ENCODE peak calls at places on chromosomes 6 and 20, in four cellular contexts. I is GM12878, L is HepG2, X is H1. F is an unnamed sample.

GRCh38 chr6:12467706-12468670 is 177.8 kb downstream of the EDN1 start:
- DNase-seq in I (no peak), L (no peak), X (no peak), F (no peak)

GRCh38 chr20:35311409-35311808 is 19.2 kb upstream of the FAM83C start:
- DNase-seq in I (no peak), L (no peak), X (no peak), F (no peak)

GRCh38 chr6:156866181-156866862 is 89.1 kb downstream of the ARID1B start:
- DNase-seq in I (no peak), L (no peak), X (no peak), F (no peak)

GRCh38 chr6:34260576-34261267 is 11.9 kb upstream of the SMIM29 start:
- DNase-seq in I (no peak), L (no peak), X (no peak), F (no peak)

GRCh38 chr20:17762873-17763557 is 63.2 kb downstream of the BANF2 start:
- DNase-seq in I (no peak), L (no peak), X (no peak), F (no peak)

GRCh38 chr6:42269553-42269952 is 51.9 kb upstream of the MRPS10 start:
- DNase-seq in I (peak; percentile 83), L (no peak), X (no peak), F (no peak)

GRCh38 chr20:63740070-63740500 is 509 bp downstream of the SLC2A4RG start:
- DNase-seq in I (no peak), L (no peak), X (no peak), F (no peak)

GRCh38 chr6:155495011-155495768 is 39.6 kb upstream of the NOX3 start:
- DNase-seq in I (no peak), L (peak; percentile 86), X (peak; percentile 53), F (no peak)

GRCh38 chr20:25009218-25010145 is 16.9 kb upstream of the APMAP start:
- DNase-seq in I (no peak), L (no peak), X (no peak), F (no peak)

GRCh38 chr6:115058414-115059211 is 715.8 kb upstream of the HS3ST5 start:
- DNase-seq in I (no peak), L (no peak), X (no peak), F (no peak)

GRCh38 chr6:54074591-54075195 is 36.5 kb upstream of the MLIP start:
- DNase-seq in I (no peak), L (no peak), X (no peak), F (no peak)

DNA sequence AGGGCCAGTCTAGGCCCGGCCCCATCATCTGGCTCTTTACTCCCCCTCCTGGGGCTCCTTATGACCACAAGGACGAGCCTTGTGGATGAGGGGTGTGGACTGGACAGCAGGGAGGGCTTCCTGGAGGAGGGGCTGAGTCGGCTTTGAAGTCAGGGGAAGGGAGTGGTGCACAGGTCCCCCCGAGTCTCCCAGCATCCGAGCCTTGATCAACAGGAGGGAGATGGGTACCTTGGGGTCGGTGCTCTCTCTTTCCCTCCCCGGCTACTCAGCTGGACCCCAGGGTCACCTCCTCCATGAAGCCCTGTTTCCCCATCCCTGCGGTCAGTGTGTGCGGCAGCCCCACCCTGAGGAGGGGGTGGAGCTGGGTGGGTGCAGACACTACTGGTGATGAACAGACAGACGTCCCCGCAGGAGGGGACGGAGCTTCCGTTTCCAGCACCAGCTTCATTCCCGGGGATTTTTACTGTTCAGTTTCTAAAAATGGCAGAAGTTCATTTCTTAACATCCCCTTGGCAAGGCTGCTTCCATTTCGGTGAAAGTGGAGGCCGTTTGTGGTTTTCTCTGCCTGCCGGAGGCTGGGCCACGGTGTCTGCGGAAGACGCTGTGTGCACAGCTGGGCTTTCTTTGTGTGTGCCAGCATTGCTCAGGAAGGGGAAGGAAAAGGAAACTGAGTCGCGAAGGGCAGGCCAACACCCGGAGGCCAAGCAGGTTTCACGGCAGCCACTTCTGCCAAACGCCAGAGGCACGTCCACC is 19.6 kb downstream of the NTSR1 start:
- DNase-seq in I (no peak), L (no peak), X (no peak), F (no peak)
- TF ChIP-seq YY1 in I (no peak), L (no peak), X (no peak), F (no peak)

GRCh38 chr6:37433657-37434271 is 743 bp downstream of the CMTR1 start:
- DNase-seq in I (peak; percentile 31), L (peak; percentile 16), X (no peak), F (no peak)

GRCh38 chr6:37432590-37432915 is 468 bp upstream of the CMTR1 start:
- DNase-seq in I (no peak), L (no peak), X (no peak), F (no peak)

GRCh38 chr6:37432916-37433656 is at the start of gene CMTR1:
- DNase-seq in I (peak; percentile 83), L (peak; percentile 85), X (peak; percentile 59), F (peak; percentile 76)

GRCh38 chr6:37435816-37436215 is 2.8 kb downstream of the CMTR1 start:
- DNase-seq in I (no peak), L (no peak), X (no peak), F (no peak)

DNA sequence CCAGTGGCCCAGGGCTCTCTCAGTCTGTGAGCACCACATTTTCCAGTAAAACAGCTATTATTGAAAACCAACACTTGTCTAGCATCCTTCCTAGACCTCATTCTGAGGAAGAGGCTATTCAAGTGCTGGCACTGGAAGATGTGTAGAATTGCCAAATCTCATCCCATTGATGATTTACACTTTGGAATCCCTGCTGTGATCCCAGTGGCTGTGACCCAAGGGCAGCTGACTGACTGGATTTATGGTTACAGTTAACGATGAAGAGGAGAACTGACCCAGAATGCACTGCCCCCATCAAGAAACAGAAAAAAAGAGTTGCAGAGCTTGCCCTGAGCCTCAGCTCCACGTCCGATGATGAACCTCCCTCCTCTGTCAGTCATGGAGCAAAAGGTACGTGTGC is 2.4 kb downstream of the CMTR1 start:
- DNase-seq in I (no peak), L (no peak), X (no peak), F (no peak)
- H3K36me3 ChIP-seq in I (peaks cover 2% of the 10 kb centered on the region), L (peaks cover 10% of the 10 kb centered on the region), X (peaks cover 8% of the 10 kb centered on the region), F (peaks cover 31% of the 10 kb centered on the region)

DNA sequence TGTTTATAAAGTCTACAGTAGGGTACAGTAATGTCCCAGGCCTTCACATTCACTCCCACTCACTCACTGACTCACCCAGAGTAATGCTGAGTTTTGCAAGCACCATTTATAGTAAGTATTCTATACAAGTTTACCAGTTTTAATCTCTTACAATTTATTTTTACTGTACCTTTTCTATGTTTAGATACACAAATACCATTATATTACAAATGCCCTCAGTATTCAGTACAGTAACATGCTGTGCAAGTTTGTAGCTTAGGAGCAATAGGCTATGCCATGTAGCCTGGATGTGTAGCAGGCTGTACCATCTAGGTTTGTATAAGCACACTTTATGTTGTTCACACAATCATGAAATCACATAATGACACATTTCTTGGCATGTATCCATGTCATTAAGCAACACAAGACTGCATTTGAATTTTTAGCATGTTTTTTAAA is 673.6 kb downstream of the CD109 start:
- DNase-seq in I (no peak), L (no peak), X (no peak), F (no peak)
- TF ChIP-seq SUZ12 in I (no peak), L (no peak), X (no peak), F (no peak)

GRCh38 chr6:166470029-166470862 is 87.5 kb upstream of the MPC1 start:
- DNase-seq in I (no peak), L (no peak), X (no peak), F (no peak)

GRCh38 chr6:166471797-166472260 is 89.1 kb upstream of the MPC1 start:
- DNase-seq in I (no peak), L (no peak), X (no peak), F (no peak)

GRCh38 chr6:166473886-166474596 is 91.3 kb upstream of the MPC1 start:
- DNase-seq in I (no peak), L (no peak), X (no peak), F (no peak)

GRCh38 chr6:166469426-166469961 is 86.8 kb upstream of the MPC1 start:
- DNase-seq in I (no peak), L (no peak), X (no peak), F (no peak)

GRCh38 chr6:166470863-166471410 is 88.2 kb upstream of the MPC1 start:
- DNase-seq in I (no peak), L (no peak), X (no peak), F (no peak)
- TF ChIP-seq YY1 in I (no peak), L (no peak), X (no peak), F (no peak)

DNA sequence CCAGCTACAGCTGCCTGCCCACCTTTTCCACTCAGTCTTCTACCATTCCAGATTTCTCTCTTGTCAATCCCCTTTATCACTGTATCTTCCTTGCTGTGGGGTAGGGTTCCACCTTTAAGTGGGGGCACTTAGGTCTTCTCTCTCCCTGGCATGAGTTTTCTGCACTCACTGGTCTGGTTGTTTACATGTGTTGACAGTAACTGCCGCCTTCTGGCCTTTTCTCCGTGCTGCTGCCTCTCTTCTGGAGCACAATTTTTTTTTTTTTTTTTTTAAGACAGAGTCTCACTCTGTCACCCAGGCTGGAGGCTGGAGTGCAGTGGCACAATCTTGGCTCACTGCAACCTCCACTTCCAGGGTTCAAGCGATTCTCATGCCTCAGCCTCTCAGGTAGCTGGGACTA is 12.0 kb downstream of the RNF114 start:
- DNase-seq in I (no peak), L (no peak), X (no peak), F (no peak)
- H3K36me3 ChIP-seq in I (peaks cover 19% of the 10 kb centered on the region), L (peaks cover 43% of the 10 kb centered on the region), X (peaks cover 34% of the 10 kb centered on the region), F (peaks cover 84% of the 10 kb centered on the region)

GRCh38 chr6:151679941-151680340 is 127.5 kb upstream of the ESR1 start:
- DNase-seq in I (no peak), L (no peak), X (no peak), F (no peak)

GRCh38 chr6:151681426-151682059 is 125.9 kb upstream of the ESR1 start:
- DNase-seq in I (no peak), L (peak; percentile 28), X (no peak), F (no peak)

GRCh38 chr6:151679081-151679480 is 128.4 kb upstream of the ESR1 start:
- DNase-seq in I (no peak), L (no peak), X (no peak), F (no peak)

GRCh38 chr6:151682251-151682650 is 125.2 kb upstream of the ESR1 start:
- DNase-seq in I (no peak), L (no peak), X (no peak), F (no peak)

DNA sequence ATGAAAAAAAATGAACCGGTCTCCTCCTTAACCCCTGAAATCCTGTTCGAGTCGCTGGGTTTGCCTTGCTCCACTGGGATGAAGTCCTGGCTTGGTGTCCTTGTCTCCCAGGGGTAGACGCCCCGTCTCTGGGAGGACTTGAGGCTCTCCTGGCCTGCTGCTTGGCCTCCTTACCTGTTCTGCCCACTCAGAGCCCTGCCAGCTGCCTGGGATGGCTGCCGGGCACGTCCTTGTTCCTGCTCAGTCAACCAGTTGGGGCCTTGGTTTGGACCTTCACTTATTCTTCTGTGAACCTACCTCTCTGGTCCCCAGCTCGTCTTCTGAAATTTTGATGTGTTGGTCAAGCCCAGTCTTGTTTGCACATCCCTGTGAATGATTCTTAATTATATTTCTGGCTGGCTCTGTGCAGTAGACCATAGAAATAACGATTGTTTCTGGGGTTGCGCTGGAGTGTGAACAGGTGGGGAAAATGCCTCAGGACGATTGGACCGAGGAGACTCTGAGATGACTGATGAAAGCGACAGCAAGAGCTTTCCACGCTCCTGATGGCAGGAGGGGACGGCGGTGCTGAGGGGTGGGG is 126.5 kb upstream of the ESR1 start:
- DNase-seq in I (no peak), L (no peak), X (no peak), F (no peak)
- TF ChIP-seq SUZ12 in I (no peak), L (no peak), X (no peak), F (no peak)

GRCh38 chr6:56188429-56188828 is 59.0 kb downstream of the COL21A1 start:
- DNase-seq in I (no peak), L (no peak), X (no peak), F (no peak)

GRCh38 chr6:56193846-56194245 is 53.5 kb downstream of the COL21A1 start:
- DNase-seq in I (no peak), L (no peak), X (no peak), F (no peak)
- TF ChIP-seq YY1 in I (no peak), L (no peak), X (no peak), F (no peak)

F was measured in NT2/D1.